ENCODE peak calls at places on chromosomes 3 and 15, in six cellular contexts. Y, Q, P, Z, I and S are unnamed samples.

GRCh38 chr3:105473521-105474223 is 107.0 kb downstream of the ALCAM start:
- DNase-seq in Y (no peak), Q (no peak), P (no peak), Z (peak), I (no peak), S (no peak)

GRCh38 chr15:44535509-44536297 is 1.2 kb upstream of the EIF3J start:
- DNase-seq in Y (no peak), Q (no peak), P (peak), Z (no peak), I (no peak), S (no peak)

GRCh38 chr15:59885832-59886231 is 118.3 kb upstream of the FOXB1 start:
- DNase-seq in Y (no peak), Q (peak), P (no peak), Z (no peak), I (no peak), S (no peak)

GRCh38 chr15:44836094-44836493 is 99.8 kb downstream of the TRIM69 start:
- DNase-seq in Y (no peak), Q (no peak), P (no peak), Z (no peak), I (no peak), S (no peak)

GRCh38 chr15:31197497-31198414 is 96.2 kb upstream of the TRPM1 start:
- DNase-seq in Y (peak), Q (no peak), P (no peak), Z (no peak), I (no peak), S (peak)

GRCh38 chr3:101941253-101942039 is 92.1 kb downstream of the NFKBIZ start:
- DNase-seq in Y (no peak), Q (no peak), P (no peak), Z (peak), I (no peak), S (no peak)

GRCh38 chr3:188687389-188687788 is 484.4 kb upstream of the TPRG1 start:
- DNase-seq in Y (no peak), Q (no peak), P (no peak), Z (peak), I (no peak), S (no peak)

GRCh38 chr3:172467170-172467824 is 19.0 kb upstream of the GHSR start:
- DNase-seq in Y (no peak), Q (no peak), P (no peak), Z (peak), I (no peak), S (no peak)

GRCh38 chr15:61275901-61276300 is 46.8 kb upstream of the RORA start:
- DNase-seq in Y (no peak), Q (no peak), P (peak), Z (no peak), I (no peak), S (no peak)

GRCh38 chr3:40637891-40638290 is 113.1 kb downstream of the ZNF621 start:
- DNase-seq in Y (no peak), Q (no peak), P (no peak), Z (no peak), I (no peak), S (no peak)

GRCh38 chr3:81468385-81468784 is 293.1 kb downstream of the GBE1 start:
- DNase-seq in Y (no peak), Q (no peak), P (no peak), Z (no peak), I (no peak), S (no peak)

GRCh38 chr3:150022406-150023238 is 51.9 kb upstream of the PFN2 start:
- DNase-seq in Y (no peak), Q (no peak), P (no peak), Z (peak), I (no peak), S (no peak)

GRCh38 chr15:97502038-97502437 is 458.5 kb upstream of the ARRDC4 start:
- DNase-seq in Y (no peak), Q (no peak), P (no peak), Z (peak), I (no peak), S (no peak)

GRCh38 chr3:184448321-184449160 is 68.7 kb downstream of the CHRD start:
- DNase-seq in Y (no peak), Q (no peak), P (no peak), Z (peak), I (no peak), S (no peak)

GRCh38 chr3:169640467-169641148 is 22.9 kb downstream of the MECOM start:
- DNase-seq in Y (no peak), Q (no peak), P (no peak), Z (no peak), I (no peak), S (no peak)

GRCh38 chr3:101936419-101937331 is 87.4 kb downstream of the NFKBIZ start:
- DNase-seq in Y (no peak), Q (no peak), P (no peak), Z (peak), I (no peak), S (no peak)